ENCODE peak calls at places on chromosomes 16 and 17, in seven cellular contexts. N is adrenal gland, U is breast epithelium, J is HepG2, C is body of pancreas, H is GM12878, G is lower leg skin. S is an unnamed sample.

GRCh38 chr17:83152745-83153611 is 73.6 kb downstream of the METRNL start:
- DNase-seq in N (no peak), U (peak), J (no peak), C (peak), H (no peak), G (peak), S (no peak)

GRCh38 chr16:12613131-12613991 is 190.3 kb downstream of the CPPED1 start:
- DNase-seq in N (no peak), U (no peak), J (peak), C (no peak), H (peak), G (no peak), S (no peak)

GRCh38 chr17:31122746-31123145 is 28.0 kb downstream of the NF1 start:
- DNase-seq in N (no peak), U (no peak), J (no peak), C (no peak), H (no peak), G (no peak), S (no peak)

GRCh38 chr16:89575247-89576172 is at the start of gene CPNE7:
- DNase-seq in N (no peak), U (no peak), J (no peak), C (no peak), H (no peak), G (no peak), S (no peak)

GRCh38 chr16:4009177-4009576 is 107.1 kb downstream of the ADCY9 start:
- DNase-seq in N (no peak), U (no peak), J (no peak), C (no peak), H (no peak), G (no peak), S (no peak)

GRCh38 chr16:13866073-13866472 is 53.9 kb upstream of the ERCC4 start:
- DNase-seq in N (peak), U (no peak), J (peak), C (peak), H (no peak), G (no peak), S (no peak)

GRCh38 chr17:65243838-65244237 is 106.7 kb downstream of the RGS9 start:
- DNase-seq in N (peak), U (no peak), J (no peak), C (peak), H (no peak), G (peak), S (no peak)

GRCh38 chr17:11885051-11885450 is 112.2 kb downstream of the ZNF18 start:
- DNase-seq in N (no peak), U (no peak), J (no peak), C (no peak), H (no peak), G (no peak), S (no peak)

GRCh38 chr16:47492428-47493357 is 31.6 kb downstream of the PHKB start:
- DNase-seq in N (peak), U (no peak), J (peak), C (peak), H (peak), G (peak), S (peak)

GRCh38 chr16:9075299-9076071 is 16.0 kb upstream of the HAPSTR1 start:
- DNase-seq in N (no peak), U (no peak), J (no peak), C (no peak), H (no peak), G (no peak), S (no peak)

GRCh38 chr16:50742521-50743150 is 750 bp downstream of the CYLD start:
- DNase-seq in N (peak), U (no peak), J (no peak), C (peak), H (no peak), G (peak), S (no peak)

GRCh38 chr16:27773344-27773743 is 223.4 kb downstream of the KATNIP start:
- DNase-seq in N (no peak), U (no peak), J (no peak), C (no peak), H (no peak), G (no peak), S (no peak)

GRCh38 chr17:47694818-47695663 is 1.1 kb downstream of the TBKBP1 start:
- DNase-seq in N (peak), U (no peak), J (no peak), C (peak), H (no peak), G (peak), S (peak)

GRCh38 chr17:50221500-50222480 is 20.4 kb upstream of the COL1A1 start:
- DNase-seq in N (no peak), U (no peak), J (no peak), C (no peak), H (no peak), G (no peak), S (peak)
- TF ChIP-seq POLR2A in N (no peak), U (no peak), J (no peak), C (no peak), H (no peak), G (no peak), S (no peak)

DNA sequence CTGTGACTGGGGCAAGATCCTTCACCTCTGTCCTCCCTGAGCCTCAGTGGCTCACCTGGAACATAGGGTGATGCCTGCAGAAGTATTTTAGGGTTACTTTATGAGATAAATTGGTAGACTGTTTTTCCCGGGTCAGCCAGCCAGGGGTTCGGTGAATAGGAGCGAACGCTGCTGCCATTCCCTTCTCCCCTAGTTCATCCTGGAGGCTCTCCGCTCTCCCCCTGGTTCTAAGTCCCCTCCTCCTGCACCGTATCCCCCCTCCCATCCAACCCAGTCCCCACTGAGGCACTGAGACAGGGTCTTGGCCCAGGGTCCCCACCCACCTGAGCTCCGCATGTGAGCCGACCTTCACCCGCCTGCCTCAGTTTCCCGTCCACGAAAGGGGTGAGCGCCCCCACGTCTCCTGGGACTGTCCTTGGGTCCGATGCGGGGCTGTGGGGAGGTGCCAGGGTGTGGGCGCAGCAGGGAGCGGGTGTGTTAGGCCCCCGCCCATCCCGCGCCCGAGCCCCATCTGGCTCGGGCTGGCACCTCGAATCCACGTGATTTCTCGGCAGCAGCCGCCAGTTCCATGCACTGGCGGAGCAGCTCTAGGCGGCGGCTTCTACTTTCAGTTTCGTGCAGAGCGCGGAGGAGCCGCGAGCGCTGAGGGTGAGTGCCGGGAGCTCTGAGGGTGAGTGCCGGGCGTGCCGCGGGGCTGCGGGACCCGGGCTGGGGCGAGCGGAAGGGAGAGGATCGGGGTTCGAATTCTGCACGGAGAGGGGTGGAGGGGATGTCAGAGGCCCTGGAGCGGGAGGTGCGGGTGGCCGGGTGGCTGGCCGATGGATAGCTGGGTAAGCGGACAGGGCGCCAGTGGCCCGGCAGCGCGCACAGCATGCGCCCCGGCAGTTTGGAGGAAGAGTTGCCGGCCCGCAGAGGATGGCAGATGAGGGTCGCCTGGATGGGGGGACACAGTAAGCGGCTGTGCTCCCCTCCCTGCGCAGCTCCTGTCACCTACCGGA is at the start of gene NLRC5:
- DNase-seq in N (peak), U (peak), J (peak), C (peak), H (no peak), G (peak), S (peak)
- TF ChIP-seq POLR2A in N (peak), U (no peak), J (peak), C (peak), H (peak), G (no peak), S (peak)

GRCh38 chr17:75154195-75155106 is at the start of gene JPT1:
- DNase-seq in N (peak), U (peak), J (peak), C (peak), H (peak), G (peak), S (peak)
- TF ChIP-seq POLR2A in N (peak), U (peak), J (peak), C (peak), H (peak), G (no peak), S (peak)

DNA sequence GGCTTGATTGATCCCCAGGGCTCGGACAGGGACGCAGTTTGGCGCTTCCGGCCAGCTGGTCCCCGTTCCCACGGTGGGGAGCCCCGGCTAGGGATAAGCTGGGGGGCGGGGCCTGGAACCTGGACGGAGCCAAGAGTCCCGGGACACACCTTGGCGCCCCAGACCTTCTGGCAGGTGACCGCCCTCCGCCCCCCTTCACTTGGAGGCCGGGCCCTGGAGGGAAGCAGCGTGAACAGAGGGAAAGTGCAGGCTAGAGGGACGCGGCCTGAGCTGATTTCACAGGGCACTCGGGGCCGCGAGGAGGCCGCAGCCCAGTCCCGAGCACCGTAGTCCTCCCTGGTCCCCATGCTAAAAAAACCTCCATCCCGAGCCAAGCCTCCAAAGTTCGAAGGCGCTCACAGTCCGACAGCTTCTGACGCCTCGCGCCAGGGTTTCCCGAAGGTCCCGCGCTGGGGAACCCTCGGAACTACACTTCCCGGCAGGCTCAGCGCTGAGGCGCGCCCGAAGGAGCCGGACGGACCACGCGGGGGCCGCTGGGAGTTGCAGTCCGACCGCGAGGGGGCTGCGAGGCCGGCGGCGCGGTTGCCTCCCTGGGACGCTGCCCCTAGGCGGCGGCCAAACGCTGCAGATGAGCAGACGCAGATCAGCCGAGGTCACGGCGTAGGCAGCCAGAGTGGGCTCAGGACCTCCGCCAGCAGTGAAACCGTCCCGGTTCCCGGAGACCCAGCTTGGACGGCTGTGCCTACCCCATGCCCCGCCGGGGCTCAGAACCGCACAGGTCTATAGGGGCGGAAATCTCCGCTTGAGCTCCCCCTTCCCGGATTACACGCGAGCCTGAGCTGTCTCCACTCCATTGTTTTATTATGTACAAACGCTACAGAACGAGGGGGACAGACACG is at the start of gene TBX6:
- DNase-seq in N (peak), U (peak), J (peak), C (peak), H (peak), G (peak), S (peak)
- TF ChIP-seq POLR2A in N (peak), U (peak), J (peak), C (peak), H (peak), G (no peak), S (peak)

DNA sequence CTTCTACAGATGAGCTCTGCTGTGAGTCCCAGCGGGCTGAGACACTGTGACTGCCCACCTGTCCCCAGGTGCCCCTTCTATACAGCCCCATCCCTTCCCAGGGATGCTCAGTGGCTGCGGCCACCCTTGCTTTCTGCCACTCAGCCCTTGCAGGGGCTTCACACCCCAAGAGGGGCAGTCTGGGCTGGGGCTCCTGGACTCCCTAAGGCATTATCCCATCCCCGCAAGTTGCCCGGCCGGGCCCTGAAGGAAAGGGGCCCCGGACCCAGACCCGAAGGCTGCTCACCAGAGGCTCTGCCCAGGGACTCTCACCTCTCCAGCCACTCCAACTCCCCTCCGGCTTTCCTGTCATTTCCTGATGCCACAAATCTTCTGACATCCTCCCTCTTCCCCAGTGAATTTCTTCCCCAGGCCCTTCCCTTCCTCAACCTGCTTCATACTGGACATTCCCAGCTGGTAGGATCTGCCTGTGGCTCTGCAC is 88.5 kb upstream of the TOB1 start:
- DNase-seq in N (no peak), U (no peak), J (no peak), C (no peak), H (no peak), G (peak), S (no peak)
- TF ChIP-seq POLR2A in N (no peak), U (no peak), J (no peak), C (no peak), H (no peak), G (no peak), S (no peak)

GRCh38 chr17:76027159-76027839 is at the start of gene EVPL:
- DNase-seq in N (no peak), U (peak), J (peak), C (peak), H (no peak), G (no peak), S (no peak)
- TF ChIP-seq POLR2A in N (no peak), U (no peak), J (peak), C (peak), H (no peak), G (no peak), S (no peak)

DNA sequence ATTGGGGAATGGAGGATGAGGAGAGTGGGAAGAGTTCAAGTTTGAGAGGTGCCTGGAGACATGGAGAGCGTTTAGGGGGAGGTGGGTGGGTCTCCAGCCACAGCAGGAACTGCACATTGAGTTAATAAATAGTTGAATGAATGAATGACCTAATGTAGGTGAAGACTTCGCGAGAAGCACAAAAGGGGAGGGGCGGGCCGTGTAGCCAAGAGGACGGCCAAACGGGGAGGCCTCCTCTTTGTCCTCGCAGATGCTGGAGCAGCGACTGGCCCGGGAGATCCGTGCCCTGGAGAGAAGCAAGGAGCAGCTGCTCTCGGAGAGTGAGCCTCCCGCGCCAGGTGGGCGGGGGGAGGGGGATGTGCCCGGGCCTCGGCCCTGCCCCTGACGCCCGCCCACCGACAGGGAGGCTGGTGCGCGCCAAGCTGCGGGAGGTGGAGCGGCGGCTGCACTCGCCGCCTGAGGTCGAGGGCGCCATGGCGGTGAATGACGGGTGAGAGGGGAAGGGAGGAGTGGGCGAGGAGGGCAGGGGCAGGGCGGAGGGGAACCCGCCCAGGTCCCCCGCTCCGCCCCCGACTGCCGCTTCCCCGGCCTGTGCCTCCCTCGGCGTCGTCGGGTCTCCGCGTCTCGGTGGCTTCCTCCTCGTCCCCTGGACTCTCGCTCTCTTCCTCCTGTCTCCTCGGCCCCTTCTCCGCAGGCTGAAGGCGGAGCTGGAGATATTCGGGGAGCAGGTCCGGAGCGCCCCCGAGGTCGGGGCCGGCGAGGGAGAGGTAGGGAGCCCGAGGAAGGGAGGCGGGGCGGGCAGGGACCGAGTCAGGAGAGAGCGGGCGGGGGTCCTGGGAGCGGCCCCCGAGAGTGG is 12.9 kb downstream of the SYCE1L start:
- DNase-seq in N (no peak), U (peak), J (no peak), C (peak), H (no peak), G (peak), S (no peak)
- TF ChIP-seq POLR2A in N (no peak), U (no peak), J (no peak), C (peak), H (peak), G (no peak), S (no peak)

S was measured in tibial nerve.